ENCODE peak calls at places on chromosomes 6 and 20, in ten cellular contexts. F is coronary artery; X is H1; U is endodermal cell; D is CD8-positive, alpha-beta memory T cell; N is IMR-90; E is pancreas; L is OCI-LY7; S is neuronal stem cell; B is tibial nerve. H is an unnamed sample.
A peak's percentile ranks its signal among the peaks of the same experiment; 100 is the strongest.

GRCh38 chr20:59171986-59172385 is 8.4 kb downstream of the ZNF831 start:
- DNase-seq in F (no peak), X (no peak), U (peak; percentile 19), D (no peak), N (no peak), E (no peak), L (no peak), S (no peak), B (no peak), H (no peak)

GRCh38 chr6:111894272-111894671 is 21.0 kb upstream of the FYN start:
- DNase-seq in F (no peak), X (no peak), U (no peak), D (no peak), N (peak; percentile 67), E (no peak), L (no peak), S (no peak), B (no peak), H (no peak)

GRCh38 chr20:5881714-5882113 is 68.6 kb downstream of the TRMT6 start:
- DNase-seq in F (no peak), X (no peak), U (no peak), D (no peak), N (no peak), E (no peak), L (peak; percentile 9), S (no peak), B (no peak), H (no peak)

GRCh38 chr20:58775371-58775770 is 75.3 kb downstream of the GNAS-AS1 start:
- DNase-seq in F (no peak), X (no peak), U (no peak), D (no peak), N (no peak), E (no peak), L (no peak), S (no peak), B (no peak), H (no peak)

GRCh38 chr6:138944412-138944811 is 43.6 kb downstream of the REPS1 start:
- DNase-seq in F (no peak), X (no peak), U (no peak), D (peak; percentile 47), N (peak; percentile 83), E (no peak), L (no peak), S (no peak), B (no peak), H (no peak)

GRCh38 chr6:42783876-42784738 is 2.3 kb downstream of the BICRAL start:
- DNase-seq in F (no peak), X (no peak), U (no peak), D (no peak), N (no peak), E (no peak), L (peak; percentile 42), S (no peak), B (no peak), H (no peak)

GRCh38 chr6:166554316-166554715 is 32.2 kb downstream of the RAMACL start:
- DNase-seq in F (no peak), X (no peak), U (peak; percentile 32), D (no peak), N (peak; percentile 59), E (no peak), L (no peak), S (no peak), B (no peak), H (no peak)

GRCh38 chr6:133456934-133457333 is 215.8 kb downstream of the EYA4 start:
- DNase-seq in F (no peak), X (no peak), U (no peak), D (no peak), N (no peak), E (no peak), L (no peak), S (peak; percentile 29), B (no peak), H (no peak)

GRCh38 chr6:47483853-47484546 is 6.4 kb downstream of the CD2AP start:
- DNase-seq in F (no peak), X (no peak), U (no peak), D (no peak), N (peak; percentile 35), E (no peak), L (no peak), S (no peak), B (no peak), H (no peak)

GRCh38 chr6:79713701-79714322 is 82.7 kb downstream of the SH3BGRL2 start:
- DNase-seq in F (no peak), X (peak; percentile 63), U (peak; percentile 82), D (peak; percentile 13), N (peak; percentile 50), E (no peak), L (peak; percentile 51), S (peak; percentile 44), B (peak; percentile 73), H (no peak)

GRCh38 chr6:63793727-63794126 is 158.1 kb downstream of the PHF3 start:
- DNase-seq in F (no peak), X (no peak), U (no peak), D (no peak), N (no peak), E (no peak), L (no peak), S (no peak), B (no peak), H (no peak)

GRCh38 chr20:3312940-3313656 is 74.1 kb upstream of the SLC4A11 start:
- DNase-seq in F (no peak), X (no peak), U (no peak), D (no peak), N (peak; percentile 53), E (no peak), L (no peak), S (no peak), B (peak; percentile 24), H (peak; percentile 3)

GRCh38 chr20:54266844-54267243 is 59.0 kb downstream of the PFDN4 start:
- DNase-seq in F (no peak), X (no peak), U (no peak), D (no peak), N (no peak), E (no peak), L (no peak), S (no peak), B (no peak), H (no peak)

GRCh38 chr20:44009679-44009992 is 95.0 kb downstream of the TOX2 start:
- DNase-seq in F (no peak), X (no peak), U (peak; percentile 16), D (no peak), N (no peak), E (no peak), L (no peak), S (no peak), B (no peak), H (no peak)

GRCh38 chr6:11615214-11615602 is 77.7 kb downstream of the TMEM170B start:
- DNase-seq in F (no peak), X (no peak), U (no peak), D (no peak), N (peak; percentile 86), E (no peak), L (no peak), S (no peak), B (no peak), H (no peak)

GRCh38 chr6:160042788-160043301 is 74.0 kb downstream of the IGF2R start:
- DNase-seq in F (no peak), X (no peak), U (no peak), D (no peak), N (peak; percentile 20), E (no peak), L (no peak), S (no peak), B (no peak), H (no peak)

GRCh38 chr6:160041608-160042007 is 72.7 kb downstream of the IGF2R start:
- DNase-seq in F (no peak), X (no peak), U (peak; percentile 24), D (no peak), N (peak; percentile 70), E (peak; percentile 67), L (no peak), S (no peak), B (peak; percentile 44), H (no peak)

GRCh38 chr6:160040527-160041264 is 71.8 kb downstream of the IGF2R start:
- DNase-seq in F (no peak), X (no peak), U (peak; percentile 38), D (no peak), N (no peak), E (no peak), L (no peak), S (no peak), B (no peak), H (no peak)

GRCh38 chr6:160043784-160044183 is 74.9 kb downstream of the IGF2R start:
- DNase-seq in F (no peak), X (no peak), U (no peak), D (no peak), N (no peak), E (no peak), L (no peak), S (no peak), B (no peak), H (no peak)

GRCh38 chr6:160042014-160042773 is 73.3 kb downstream of the IGF2R start:
- DNase-seq in F (no peak), X (no peak), U (peak; percentile 24), D (no peak), N (peak; percentile 49), E (no peak), L (no peak), S (no peak), B (no peak), H (no peak)
- H3K27ac ChIP-seq in F (peak overlapping the region; percentile 73), X (no peak overlapping the region), U (no peak overlapping the region), D (peak overlapping the region; percentile 44), N (no peak overlapping the region), E (no peak overlapping the region), L (no peak overlapping the region), S (no peak overlapping the region), B (peak overlapping the region; percentile 30), H (no peak overlapping the region)

DNA sequence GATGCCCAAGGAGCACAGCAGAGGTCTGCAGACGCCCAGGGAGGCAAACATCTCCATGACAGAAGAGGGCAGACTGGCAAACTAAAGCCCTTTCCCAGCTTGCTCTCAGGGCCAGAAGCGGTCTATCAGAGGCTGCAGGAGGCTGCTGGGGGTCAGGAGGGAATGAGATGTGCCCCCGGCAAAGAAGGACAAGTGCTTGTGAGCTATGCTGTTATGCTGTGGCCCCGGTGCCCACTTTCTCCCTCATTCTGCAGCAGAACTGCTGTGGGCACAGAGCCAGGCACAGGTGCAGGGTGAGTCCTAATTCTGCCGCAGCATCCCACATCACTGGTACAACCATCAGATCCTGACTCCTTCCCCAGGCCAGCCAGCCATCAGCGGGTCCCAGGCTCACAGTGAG is 46.4 kb downstream of the LRFN2 start:
- DNase-seq in F (no peak), X (no peak), U (no peak), D (no peak), N (no peak), E (no peak), L (no peak), S (no peak), B (no peak), H (no peak)
- H3K27ac ChIP-seq in F (no peak overlapping the region), X (no peak overlapping the region), U (no peak overlapping the region), D (no peak overlapping the region), N (no peak overlapping the region), E (no peak overlapping the region), L (no peak overlapping the region), S (no peak overlapping the region), B (no peak overlapping the region), H (no peak overlapping the region)

GRCh38 chr20:34301587-34302311 is 1.4 kb downstream of the AHCY start:
- DNase-seq in F (no peak), X (no peak), U (no peak), D (no peak), N (no peak), E (no peak), L (no peak), S (no peak), B (no peak), H (no peak)
- H3K27ac ChIP-seq in F (peak overlapping the region; percentile 80), X (no peak overlapping the region), U (no peak overlapping the region), D (no peak overlapping the region), N (no peak overlapping the region), E (no peak overlapping the region), L (peak overlapping the region; percentile 58), S (no peak overlapping the region), B (peak overlapping the region; percentile 97), H (no peak overlapping the region)

GRCh38 chr6:150068173-150068785 is 642 bp downstream of the ULBP3 start:
- DNase-seq in F (peak; percentile 54), X (no peak), U (no peak), D (no peak), N (no peak), E (no peak), L (peak; percentile 11), S (no peak), B (no peak), H (no peak)
- H3K27ac ChIP-seq in F (peak overlapping the region; percentile 56), X (no peak overlapping the region), U (no peak overlapping the region), D (peak overlapping the region; percentile 20), N (peak overlapping the region; percentile 63), E (peak overlapping the region; percentile 67), L (no peak overlapping the region), S (no peak overlapping the region), B (peak overlapping the region; percentile 65), H (no peak overlapping the region)